ENCODE peak calls at places on chromosomes 6 and 20, in nine cellular contexts. T, G, M, I, C, E, P, H and S are unnamed samples.

GRCh38 chr6:132937466-132937906 is 123.1 kb downstream of the RPS12 start:
- DNase-seq in T (peak), G (no peak), M (peak), I (peak), C (no peak), E (no peak), P (peak), H (no peak), S (no peak)

GRCh38 chr20:20480689-20481088 is 112.8 kb downstream of the INSM1 start:
- DNase-seq in T (peak), G (no peak), M (peak), I (no peak), C (peak), E (no peak), P (peak), H (peak), S (no peak)

GRCh38 chr6:85417336-85417735 is 32.5 kb upstream of the NT5E start:
- DNase-seq in T (no peak), G (no peak), M (no peak), I (no peak), C (no peak), E (no peak), P (no peak), H (no peak), S (no peak)

GRCh38 chr6:123805921-123806320 is 2.3 kb downstream of the NKAIN2 start:
- DNase-seq in T (no peak), G (no peak), M (no peak), I (no peak), C (no peak), E (no peak), P (no peak), H (no peak), S (no peak)

GRCh38 chr6:30816791-30817739 is 67.3 kb upstream of the DDR1 start:
- DNase-seq in T (no peak), G (no peak), M (no peak), I (no peak), C (no peak), E (no peak), P (no peak), H (no peak), S (no peak)

GRCh38 chr6:150195996-150196417 is 53.2 kb downstream of the PPP1R14C start:
- DNase-seq in T (no peak), G (no peak), M (no peak), I (no peak), C (no peak), E (no peak), P (no peak), H (peak), S (no peak)

GRCh38 chr6:42190784-42191183 is 4.0 kb downstream of the GUCA1B start:
- DNase-seq in T (no peak), G (no peak), M (peak), I (no peak), C (no peak), E (no peak), P (peak), H (peak), S (peak)

GRCh38 chr20:39453890-39454289 is 491.7 kb downstream of the DHX35 start:
- DNase-seq in T (no peak), G (no peak), M (no peak), I (no peak), C (no peak), E (no peak), P (no peak), H (no peak), S (no peak)

GRCh38 chr6:6684365-6684833 is 95.9 kb downstream of the LY86 start:
- DNase-seq in T (peak), G (no peak), M (no peak), I (no peak), C (no peak), E (no peak), P (no peak), H (no peak), S (no peak)

GRCh38 chr6:2510341-2510740 is 240.4 kb downstream of the MYLK4 start:
- DNase-seq in T (no peak), G (no peak), M (no peak), I (no peak), C (no peak), E (no peak), P (no peak), H (no peak), S (no peak)

GRCh38 chr6:2507638-2508037 is 243.1 kb downstream of the MYLK4 start:
- DNase-seq in T (no peak), G (no peak), M (no peak), I (no peak), C (no peak), E (no peak), P (no peak), H (no peak), S (no peak)

GRCh38 chr6:2507016-2507415 is 243.7 kb downstream of the MYLK4 start:
- DNase-seq in T (no peak), G (no peak), M (no peak), I (no peak), C (no peak), E (no peak), P (no peak), H (no peak), S (no peak)

GRCh38 chr6:2505624-2506023 is 245.1 kb downstream of the MYLK4 start:
- DNase-seq in T (peak), G (no peak), M (no peak), I (no peak), C (no peak), E (no peak), P (no peak), H (no peak), S (no peak)

DNA sequence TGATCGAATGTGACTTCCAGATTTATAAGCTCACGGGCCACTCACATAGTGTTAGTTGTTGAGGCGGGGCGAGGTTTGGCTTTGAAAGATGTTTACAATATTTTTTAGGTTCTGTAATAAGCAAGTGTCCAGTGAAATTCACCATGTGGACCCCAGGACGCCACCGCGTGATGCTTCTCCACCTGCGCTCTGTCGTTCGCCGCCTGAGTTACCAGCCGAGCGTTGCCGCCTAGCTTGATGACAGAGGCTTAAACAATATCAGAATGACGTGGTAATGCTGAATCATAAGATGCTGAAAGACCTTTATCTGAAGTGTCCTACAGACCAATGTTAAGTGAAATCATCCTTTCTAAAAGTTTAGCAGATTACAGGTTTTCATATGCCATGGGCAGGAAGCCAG is 241.0 kb downstream of the MYLK4 start:
- DNase-seq in T (no peak), G (no peak), M (no peak), I (no peak), C (no peak), E (no peak), P (no peak), H (no peak), S (no peak)
- H3K4me3 ChIP-seq in T (no peak), G (no peak), M (no peak), I (no peak), C (no peak), E (no peak), P (no peak), H (no peak), S (peak)

GRCh38 chr6:28351493-28351925 is 1.8 kb downstream of the ZKSCAN3 start:
- DNase-seq in T (no peak), G (no peak), M (no peak), I (no peak), C (no peak), E (no peak), P (no peak), H (no peak), S (no peak)
- H3K4me3 ChIP-seq in T (peak), G (no peak), M (no peak), I (no peak), C (no peak), E (peak), P (no peak), H (no peak), S (no peak)

GRCh38 chr6:33192671-33193602 is 670 bp upstream of the COL11A2 start:
- DNase-seq in T (no peak), G (peak), M (no peak), I (no peak), C (no peak), E (peak), P (no peak), H (no peak), S (no peak)
- H3K4me3 ChIP-seq in T (no peak), G (peak), M (peak), I (peak), C (peak), E (peak), P (peak), H (peak), S (peak)

DNA sequence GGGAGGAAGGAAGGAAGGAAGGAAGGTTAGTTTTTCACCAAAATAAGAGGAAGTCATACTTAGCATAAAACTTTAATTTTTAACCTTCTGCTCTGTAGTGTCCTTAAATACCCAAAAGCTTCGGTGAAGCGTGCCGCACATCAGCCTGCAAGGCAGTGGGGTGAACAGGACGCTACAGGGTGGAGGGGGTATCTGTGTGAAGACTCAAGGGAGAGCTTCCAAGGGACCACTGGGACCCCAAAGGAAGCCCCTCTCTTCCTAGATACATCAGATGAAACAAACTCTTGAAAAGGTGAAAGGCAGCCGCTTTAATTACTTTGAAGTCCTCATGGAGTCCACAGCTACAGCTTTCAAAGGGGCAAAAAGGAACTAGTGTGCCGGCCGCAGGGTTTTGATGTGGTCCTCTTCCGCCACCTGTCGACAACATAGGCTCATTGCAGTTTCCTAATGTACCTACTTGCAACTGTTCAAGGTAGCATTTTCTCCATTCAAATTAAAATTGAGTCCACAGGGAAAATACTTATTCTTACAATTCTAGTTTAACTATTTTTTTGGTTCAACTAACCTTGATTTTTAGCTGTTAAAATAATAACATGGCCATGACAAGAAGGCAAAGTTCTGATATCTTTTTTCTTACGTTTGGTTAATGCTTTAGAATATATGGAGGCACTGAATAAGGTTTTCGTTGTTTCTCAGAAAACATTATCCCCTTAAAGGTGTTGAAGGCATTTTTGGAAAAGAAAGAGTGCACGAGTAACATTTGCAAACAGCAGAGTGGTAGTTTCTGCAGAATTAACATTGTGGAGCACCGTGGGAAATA is 135.0 kb upstream of the RIPOR2 start:
- DNase-seq in T (peak), G (peak), M (peak), I (peak), C (peak), E (peak), P (peak), H (peak), S (peak)
- H3K4me3 ChIP-seq in T (no peak), G (no peak), M (no peak), I (no peak), C (no peak), E (no peak), P (no peak), H (no peak), S (no peak)

DNA sequence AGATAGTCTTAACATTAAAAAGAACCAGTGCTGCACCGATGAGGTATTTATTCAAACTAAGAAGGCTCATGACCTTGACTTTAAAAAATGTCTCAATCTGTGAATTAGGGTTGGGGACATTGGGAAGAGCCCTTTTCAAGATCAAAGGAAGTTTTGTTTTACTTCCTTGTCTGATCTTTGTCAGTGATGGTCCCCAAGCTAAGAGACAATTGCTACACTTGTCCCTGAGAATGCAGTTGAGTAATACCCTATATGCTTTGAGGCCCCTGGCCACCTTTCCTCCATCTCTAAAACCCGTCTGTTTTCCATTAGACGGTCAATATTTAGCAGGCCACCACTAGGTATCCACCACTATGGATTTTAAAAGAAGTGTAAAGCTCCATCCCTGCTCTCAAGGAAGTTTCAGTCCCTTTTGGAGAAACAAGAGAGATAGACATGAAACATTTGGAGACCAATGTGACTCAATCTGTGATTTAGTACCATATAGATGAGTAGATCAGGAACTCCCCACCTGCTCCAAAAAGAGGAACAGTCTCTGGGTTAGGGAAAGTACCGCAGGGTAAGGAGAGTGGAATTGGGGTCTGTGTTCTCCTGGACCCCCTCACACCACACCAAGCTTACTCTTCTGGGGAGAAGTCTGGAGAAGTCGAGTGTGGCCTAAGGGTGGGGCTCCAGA is 99.1 kb upstream of the ISM1 start:
- DNase-seq in T (no peak), G (no peak), M (no peak), I (no peak), C (no peak), E (no peak), P (no peak), H (no peak), S (no peak)
- H3K4me3 ChIP-seq in T (no peak), G (no peak), M (no peak), I (no peak), C (no peak), E (no peak), P (no peak), H (no peak), S (no peak)

GRCh38 chr20:49769125-49769581 is 43.5 kb upstream of the SLC9A8 start:
- DNase-seq in T (no peak), G (no peak), M (no peak), I (no peak), C (no peak), E (no peak), P (no peak), H (no peak), S (no peak)

GRCh38 chr20:49770634-49771033 is 42.0 kb upstream of the SLC9A8 start:
- DNase-seq in T (no peak), G (no peak), M (no peak), I (no peak), C (no peak), E (no peak), P (no peak), H (no peak), S (no peak)

GRCh38 chr20:49765846-49766541 is 46.6 kb upstream of the SLC9A8 start:
- DNase-seq in T (peak), G (no peak), M (no peak), I (no peak), C (no peak), E (no peak), P (no peak), H (no peak), S (no peak)

GRCh38 chr20:49766979-49767419 is 45.6 kb upstream of the SLC9A8 start:
- DNase-seq in T (peak), G (no peak), M (no peak), I (no peak), C (no peak), E (no peak), P (no peak), H (no peak), S (no peak)

DNA sequence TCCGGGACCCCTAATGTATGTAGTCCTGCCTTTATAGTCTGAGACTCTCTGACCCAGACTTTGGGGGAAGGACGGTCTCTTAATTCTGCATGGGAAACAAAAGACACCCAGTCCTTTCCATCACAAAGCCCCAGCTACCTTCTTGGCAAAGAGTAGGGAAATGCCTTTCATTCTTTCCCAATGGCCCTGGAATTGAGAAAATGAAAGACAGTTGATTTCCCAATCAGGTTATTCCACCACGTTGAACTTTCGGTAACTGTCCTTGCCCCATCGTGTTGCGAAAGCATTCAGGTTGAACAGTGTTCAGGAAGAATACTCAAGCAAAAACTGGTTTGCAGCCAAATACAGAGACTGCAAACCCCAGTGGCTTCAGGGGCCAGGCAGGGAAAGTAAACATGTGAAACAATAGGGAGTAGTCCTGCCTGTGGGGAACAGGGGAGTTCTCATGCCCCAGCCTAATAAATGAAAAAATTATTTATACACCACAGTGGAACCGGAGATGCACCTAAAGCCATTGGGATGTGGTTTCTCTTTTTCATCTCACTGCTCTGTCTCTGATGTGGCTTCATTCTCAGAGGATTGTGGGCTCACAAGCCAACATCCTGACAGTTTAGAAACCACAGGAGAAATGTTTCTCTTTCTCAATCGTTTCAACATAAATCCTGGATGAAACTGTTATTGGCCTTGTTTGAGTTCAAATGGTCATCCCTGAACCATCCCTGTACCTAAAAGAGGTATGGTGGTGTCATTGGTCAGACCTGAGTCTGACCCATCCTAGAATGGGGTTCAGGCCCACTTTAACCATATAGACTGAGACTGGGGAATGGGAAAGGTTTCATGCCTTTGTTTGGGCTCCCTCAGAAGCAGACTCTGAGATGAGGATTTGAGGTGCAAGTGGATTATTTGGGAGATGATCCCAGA is 44.2 kb upstream of the SLC9A8 start:
- DNase-seq in T (peak), G (peak), M (peak), I (peak), C (peak), E (no peak), P (peak), H (peak), S (peak)
- H3K4me3 ChIP-seq in T (peak), G (peak), M (no peak), I (no peak), C (no peak), E (no peak), P (no peak), H (no peak), S (no peak)

DNA sequence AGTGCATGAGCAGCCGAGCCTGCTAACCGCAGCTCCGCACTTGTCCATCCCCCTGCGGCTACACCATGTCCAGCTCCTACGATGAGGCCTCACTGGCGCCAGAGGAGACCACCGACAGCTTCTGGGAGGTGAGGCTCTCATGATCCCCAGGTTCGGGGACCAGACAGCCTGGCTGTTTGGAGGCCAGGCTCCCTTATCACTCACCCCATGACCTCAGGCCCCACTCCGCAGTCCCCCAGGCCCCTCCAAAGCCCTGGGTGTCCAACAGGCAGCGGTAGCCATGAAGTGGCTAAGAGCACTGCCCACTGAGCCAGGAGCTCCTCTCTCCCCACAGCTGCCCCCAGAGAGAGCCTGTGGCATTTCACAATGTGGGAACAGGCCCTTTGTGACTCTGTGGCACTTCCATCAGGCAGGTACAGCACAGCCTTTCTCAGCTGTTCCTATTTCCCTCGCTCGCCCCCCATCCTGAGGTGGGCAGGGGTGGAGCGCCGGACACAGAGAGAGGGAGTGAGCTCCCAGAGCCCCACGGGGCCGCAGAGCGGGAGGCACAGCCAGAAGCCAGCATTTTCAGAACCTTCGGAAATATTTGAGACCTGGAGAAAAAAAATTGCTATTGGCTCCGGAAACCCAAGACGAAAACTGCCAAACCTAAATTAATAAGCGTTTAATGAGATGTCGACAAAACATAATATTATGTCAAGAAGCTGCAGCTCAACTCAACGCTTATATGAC is 29.7 kb downstream of the SPDEF start:
- DNase-seq in T (peak), G (peak), M (no peak), I (no peak), C (no peak), E (no peak), P (no peak), H (no peak), S (no peak)
- H3K4me3 ChIP-seq in T (no peak), G (no peak), M (peak), I (no peak), C (peak), E (peak), P (peak), H (no peak), S (peak)

DNA sequence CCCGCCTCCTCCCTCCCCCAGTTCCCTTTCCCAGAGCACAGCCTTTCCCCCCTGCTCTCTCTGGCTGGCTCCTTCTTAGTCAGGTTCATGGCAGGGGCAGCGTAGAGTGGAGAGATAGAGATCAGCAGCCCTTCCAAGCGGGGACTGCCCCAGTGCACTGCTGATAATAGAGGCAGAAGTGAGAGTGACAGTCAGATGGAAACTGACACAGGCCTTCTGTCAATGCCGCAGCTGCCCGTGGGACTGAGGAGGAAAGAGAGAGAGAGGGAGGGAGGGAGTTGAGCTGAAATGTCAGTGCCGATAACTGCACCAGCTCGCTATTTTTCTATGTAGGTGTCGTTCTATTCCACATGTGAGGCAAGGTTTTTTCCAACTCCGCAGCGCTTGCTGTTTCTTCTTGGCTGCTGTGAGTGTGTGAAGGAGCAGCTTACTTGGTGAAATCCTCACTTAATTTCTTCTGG is 386.2 kb upstream of the MMS22L start:
- DNase-seq in T (no peak), G (no peak), M (peak), I (no peak), C (peak), E (peak), P (peak), H (no peak), S (no peak)
- H3K4me3 ChIP-seq in T (no peak), G (no peak), M (peak), I (no peak), C (peak), E (peak), P (peak), H (no peak), S (peak)